ENCODE peak calls at places on chromosomes 2 and 18, in ten cellular contexts. P, H, Q, S, B, M, O, N, U and C are unnamed samples. For H3K27me3, the result is how much of the 10 kb centered on the place peaks cover.

GRCh38 chr2:46861916-46862315 is 53.7 kb downstream of the MCFD2 start:
- DNase-seq in P (no peak), S (no peak), H (no peak), O (no peak), Q (no peak), M (no peak), N (no peak), B (no peak), U (no peak), C (no peak)

GRCh38 chr2:196372276-196372809 is 201.0 kb upstream of the STK17B start:
- DNase-seq in N (no peak), B (no peak), H (no peak), M (no peak), U (no peak), O (no peak), P (peak), S (no peak), Q (no peak), C (no peak)

GRCh38 chr2:127084611-127085031 is 22.3 kb downstream of the BIN1 start:
- DNase-seq in B (no peak), O (peak), Q (no peak), H (no peak), U (no peak), N (no peak), M (no peak), P (peak), S (peak), C (no peak)

GRCh38 chr2:231190531-231191197 is 7.8 kb upstream of the ARMC9 start:
- DNase-seq in N (peak), Q (peak), U (peak), B (peak), S (no peak), O (no peak), P (peak), H (peak), M (peak), C (no peak)

GRCh38 chr2:234291765-234292204 is 205.1 kb downstream of the ARL4C start:
- DNase-seq in Q (no peak), B (no peak), N (no peak), P (peak), S (peak), O (no peak), U (peak), M (no peak), H (peak), C (peak)

GRCh38 chr2:157174321-157174720 is 83.2 kb upstream of the GALNT5 start:
- DNase-seq in U (no peak), Q (no peak), H (no peak), M (no peak), S (no peak), N (no peak), O (no peak), P (no peak), B (no peak), C (no peak)

GRCh38 chr18:3451989-3452749 is 2.2 kb downstream of the TGIF1 start:
- DNase-seq in B (peak), M (peak), O (peak), P (peak), U (peak), Q (peak), N (peak), S (peak), H (no peak), C (no peak)

GRCh38 chr2:141513853-141514252 is 617.0 kb downstream of the LRP1B start:
- DNase-seq in S (no peak), H (no peak), B (no peak), N (no peak), P (no peak), U (no peak), M (no peak), Q (no peak), O (no peak), C (no peak)

GRCh38 chr2:150001788-150002187 is 414.2 kb upstream of the MMADHC start:
- DNase-seq in N (no peak), O (no peak), S (no peak), U (no peak), H (no peak), P (no peak), Q (no peak), B (no peak), M (no peak), C (no peak)

GRCh38 chr2:187890690-187891089 is 336.5 kb upstream of the TFPI start:
- DNase-seq in B (no peak), N (no peak), O (no peak), P (no peak), Q (no peak), H (no peak), S (no peak), U (no peak), M (no peak), C (peak)

GRCh38 chr2:18422416-18423165 is 137.9 kb downstream of the RDH14 start:
- DNase-seq in U (no peak), O (no peak), S (no peak), M (no peak), H (no peak), B (no peak), Q (no peak), N (no peak), P (no peak), C (no peak)

GRCh38 chr2:58027029-58027428 is 19.6 kb upstream of the VRK2 start:
- DNase-seq in P (no peak), U (no peak), M (no peak), Q (no peak), S (no peak), O (no peak), H (no peak), N (no peak), B (no peak), C (no peak)

GRCh38 chr2:30136729-30137444 is 9.9 kb upstream of the YPEL5 start:
- DNase-seq in U (no peak), P (no peak), S (no peak), O (no peak), M (no peak), Q (no peak), B (no peak), N (no peak), H (no peak), C (no peak)

GRCh38 chr2:128505150-128505490 is 186.5 kb upstream of the HS6ST1 start:
- DNase-seq in H (no peak), P (no peak), Q (no peak), S (no peak), N (no peak), O (no peak), B (no peak), M (peak), U (no peak), C (no peak)

GRCh38 chr2:186429095-186429494 is 57.0 kb upstream of the ZC3H15 start:
- DNase-seq in Q (no peak), B (no peak), U (no peak), N (no peak), O (no peak), P (peak), S (no peak), M (no peak), H (no peak), C (no peak)

GRCh38 chr2:128551435-128551834 is 232.8 kb upstream of the HS6ST1 start:
- DNase-seq in N (no peak), Q (peak), M (no peak), O (no peak), P (no peak), U (no peak), H (no peak), S (no peak), B (no peak), C (no peak)

GRCh38 chr18:21505231-21505630 is 95.3 kb downstream of the ESCO1 start:
- DNase-seq in N (no peak), M (no peak), B (no peak), U (no peak), Q (no peak), H (no peak), O (no peak), S (no peak), P (no peak), C (no peak)

GRCh38 chr2:240689975-240690374 is 1.7 kb upstream of the AQP12A start:
- DNase-seq in B (no peak), U (no peak), S (no peak), Q (no peak), P (no peak), O (no peak), H (no peak), M (peak), N (no peak), C (no peak)

GRCh38 chr2:191150451-191151314 is at the start of gene STAT4:
- DNase-seq in H (peak), P (peak), M (peak), U (peak), N (peak), B (peak), Q (peak), O (peak), S (peak), C (no peak)

GRCh38 chr2:151902829-151903228 is 74.6 kb upstream of the ARL5A start:
- DNase-seq in H (no peak), Q (no peak), O (no peak), U (no peak), B (no peak), M (no peak), N (no peak), S (no peak), P (no peak), C (no peak)

GRCh38 chr2:127043367-127044164 is 63.4 kb downstream of the BIN1 start:
- DNase-seq in N (no peak), H (no peak), M (peak), O (no peak), U (no peak), P (no peak), B (no peak), S (no peak), Q (peak), C (no peak)

GRCh38 chr2:119820275-119820674 is 60.6 kb downstream of the PTPN4 start:
- DNase-seq in O (no peak), H (no peak), S (peak), B (no peak), P (peak), Q (no peak), M (no peak), U (peak), N (no peak), C (peak)

GRCh38 chr18:48100712-48101165 is 170.3 kb upstream of the SMAD2 start:
- DNase-seq in O (no peak), B (no peak), M (peak), N (peak), Q (no peak), S (no peak), P (no peak), H (no peak), U (no peak), C (no peak)

GRCh38 chr2:169073972-169074751 is 4.8 kb downstream of the DHRS9 start:
- DNase-seq in P (peak), N (no peak), H (no peak), Q (no peak), U (peak), B (no peak), M (no peak), O (no peak), S (no peak), C (peak)

GRCh38 chr2:175062787-175063585 is 57.8 kb upstream of the CHN1 start:
- DNase-seq in B (no peak), O (no peak), S (peak), Q (no peak), H (no peak), N (no peak), P (no peak), M (no peak), U (no peak), C (no peak)

GRCh38 chr2:1886405-1886992 is 142.2 kb upstream of the PXDN start:
- DNase-seq in H (peak), O (peak), Q (peak), U (peak), P (peak), M (peak), S (peak), B (peak), N (peak), C (peak)

GRCh38 chr2:19549821-19550220 is 191.4 kb upstream of the OSR1 start:
- DNase-seq in B (no peak), M (no peak), O (no peak), N (no peak), Q (no peak), H (no peak), P (no peak), S (no peak), U (no peak), C (no peak)

GRCh38 chr2:10091182-10091932 is 11.1 kb upstream of the CYS1 start:
- DNase-seq in B (no peak), N (no peak), U (no peak), S (no peak), H (no peak), O (peak), Q (peak), P (no peak), M (no peak), C (no peak)
- H3K4me3 ChIP-seq in B (peak), N (no peak), U (no peak), S (no peak), H (peak), O (peak), Q (peak), P (no peak), M (no peak), C (peak)

DNA sequence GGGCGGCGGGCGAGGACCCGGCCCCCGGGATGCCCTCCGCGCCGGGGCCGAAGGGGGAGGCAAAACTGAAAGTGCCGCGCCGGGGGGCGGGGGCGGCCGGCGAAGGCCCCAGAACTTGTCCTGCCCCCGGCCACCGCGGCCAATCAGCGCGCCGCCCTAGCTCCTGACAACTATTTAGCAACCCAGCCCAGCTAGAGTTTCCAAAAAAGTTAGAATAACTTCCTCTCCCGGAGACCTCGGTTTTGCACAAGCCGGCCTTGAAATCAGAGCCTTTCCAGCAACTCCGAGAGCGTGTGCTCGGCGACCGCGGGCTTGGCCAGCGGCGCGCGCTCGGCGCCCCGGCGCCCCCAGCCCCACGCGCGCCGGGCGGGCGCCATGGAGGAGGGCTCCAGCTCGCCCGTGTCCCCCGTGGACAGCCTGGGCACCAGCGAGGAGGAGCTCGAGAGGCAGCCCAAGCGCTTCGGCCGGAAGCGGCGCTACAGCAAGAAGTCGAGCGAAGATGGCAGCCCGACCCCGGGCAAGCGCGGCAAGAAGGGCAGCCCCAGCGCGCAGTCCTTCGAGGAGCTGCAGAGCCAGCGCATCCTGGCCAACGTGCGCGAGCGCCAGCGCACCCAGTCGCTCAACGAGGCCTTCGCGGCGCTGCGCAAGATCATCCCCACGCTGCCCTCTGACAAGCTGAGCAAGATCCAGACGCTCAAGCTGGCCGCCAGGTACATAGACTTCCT is at the start of gene TWIST2:
- DNase-seq in Q (peak), M (peak), O (no peak), P (peak), B (peak), N (peak), S (peak), U (peak), H (peak), C (peak)
- TF ChIP-seq CTCF in Q (no peak), M (no peak), O (no peak), P (peak), B (peak), N (no peak), S (no peak), U (peak), H (no peak), C (no peak)

GRCh38 chr18:907880-908512 is 3.3 kb downstream of the ADCYAP1 start:
- DNase-seq in Q (no peak), P (no peak), O (no peak), N (peak), H (no peak), B (no peak), U (no peak), S (no peak), M (peak), C (no peak)

GRCh38 chr18:908631-909621 is 4.3 kb downstream of the ADCYAP1 start:
- DNase-seq in P (no peak), Q (no peak), H (no peak), N (peak), B (no peak), U (no peak), O (no peak), S (no peak), M (peak), C (no peak)

GRCh38 chr18:906416-907170 is 1.9 kb downstream of the ADCYAP1 start:
- DNase-seq in O (no peak), U (no peak), P (no peak), N (peak), Q (no peak), B (no peak), H (no peak), M (peak), S (peak), C (no peak)

GRCh38 chr18:905948-906415 is 1.3 kb downstream of the ADCYAP1 start:
- DNase-seq in N (peak), S (no peak), M (peak), B (no peak), H (no peak), U (no peak), P (no peak), O (no peak), Q (no peak), C (no peak)

GRCh38 chr18:907171-907879 is 2.7 kb downstream of the ADCYAP1 start:
- DNase-seq in P (no peak), H (no peak), S (peak), O (no peak), M (peak), U (no peak), B (no peak), Q (no peak), N (peak), C (no peak)
- H3K27me3 ChIP-seq in P (half or more), H (under half), S (half or more), O (under half), M (half or more), U (half or more), B (half or more), Q (half or more), N (half or more), C (half or more)

DNA sequence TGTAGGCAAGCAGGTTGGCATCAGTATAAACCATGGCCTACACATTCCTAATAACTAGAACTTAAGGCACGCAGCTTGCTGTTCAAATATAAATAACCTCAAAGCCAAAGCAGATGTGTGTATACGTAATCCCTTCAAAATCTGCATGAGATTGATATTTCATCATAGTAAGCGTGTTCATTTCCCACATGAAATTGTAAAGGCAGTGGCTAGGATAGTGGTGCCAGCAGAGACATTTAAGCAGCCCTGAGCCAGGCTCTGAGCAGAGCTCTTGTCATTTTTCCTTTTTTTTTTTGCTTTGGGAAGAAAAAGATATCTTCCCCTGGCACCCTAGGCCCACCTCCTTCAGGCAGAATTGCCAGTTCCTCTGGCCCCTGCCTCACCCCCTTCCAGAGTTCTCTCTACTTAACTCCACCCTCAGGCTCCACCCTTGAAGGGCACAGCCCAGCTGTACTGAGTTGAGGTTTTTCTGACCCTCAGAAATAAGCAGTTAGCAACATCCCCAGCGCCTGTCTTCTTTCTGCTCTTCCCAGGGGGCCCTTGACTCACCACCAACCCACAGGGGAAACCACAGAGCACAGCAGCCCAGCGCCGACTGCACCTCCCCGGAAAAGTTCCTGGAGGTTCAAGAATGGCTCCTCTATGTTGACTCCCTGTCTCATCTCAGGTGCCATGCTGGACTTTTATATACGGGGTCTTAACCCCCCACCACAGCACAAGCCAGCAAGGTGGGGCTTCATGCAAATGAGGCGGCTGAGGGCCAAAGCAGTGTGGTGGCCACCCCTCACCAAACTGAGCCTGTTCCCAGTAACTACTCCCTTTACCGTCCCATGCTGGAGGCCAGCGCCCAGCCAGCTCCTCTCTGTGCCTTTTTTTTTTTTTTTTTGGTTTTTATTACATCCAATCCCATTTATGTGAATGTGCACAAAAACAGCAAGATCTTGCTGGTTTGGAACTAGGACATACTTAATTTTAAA is 84.7 kb downstream of the EHD3 start:
- DNase-seq in P (peak), H (peak), M (no peak), Q (no peak), O (peak), N (no peak), U (peak), B (no peak), S (no peak), C (no peak)
- H3K4me3 ChIP-seq in P (no peak), H (no peak), M (no peak), Q (no peak), O (no peak), N (no peak), U (no peak), B (no peak), S (no peak), C (no peak)

DNA sequence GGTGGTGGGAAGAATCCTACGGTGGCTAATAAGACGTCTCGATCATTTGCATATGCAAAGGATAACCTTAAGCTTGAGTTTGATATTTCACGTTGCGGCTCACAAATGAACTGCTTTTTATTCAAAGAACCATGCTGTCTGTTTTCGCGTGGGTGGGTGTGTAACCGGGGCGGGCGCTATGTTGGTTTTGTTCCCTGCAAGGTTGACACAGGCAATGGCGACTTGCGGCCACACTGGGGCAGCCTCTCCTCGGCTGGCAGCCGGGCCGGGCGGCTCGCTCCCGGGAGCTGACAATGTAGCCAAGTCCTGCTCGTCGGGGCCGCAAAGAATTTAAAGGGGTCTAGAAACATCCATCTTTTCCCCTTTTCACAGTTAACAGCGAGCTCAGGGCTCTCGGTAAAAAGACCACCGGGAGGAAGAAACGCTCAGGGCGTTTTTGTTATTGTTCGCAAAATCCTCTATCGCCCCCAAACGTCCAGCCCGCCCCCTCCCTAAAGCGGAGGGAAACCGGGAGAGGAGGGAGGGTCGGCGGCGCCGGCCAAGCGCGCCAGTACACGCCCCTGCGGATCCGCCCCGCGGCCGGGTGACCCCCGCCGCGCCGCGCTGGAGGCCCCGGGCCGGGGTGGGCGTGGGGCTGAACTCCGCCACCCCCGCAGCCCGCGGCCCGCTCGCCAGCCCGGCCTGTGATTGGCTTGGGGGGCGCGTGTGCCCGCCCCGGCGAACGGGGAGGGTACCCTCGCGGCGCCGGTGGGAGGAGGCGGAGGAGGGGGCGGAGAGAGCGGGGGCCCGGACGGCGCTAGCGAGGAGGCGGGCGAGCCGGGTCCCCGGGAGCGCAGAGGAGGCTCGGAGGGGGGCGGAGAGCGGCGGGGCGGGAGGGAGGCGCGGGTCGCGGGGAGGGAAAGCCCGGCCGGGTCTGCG is at the start of gene NEDD4L:
- DNase-seq in M (peak), S (peak), H (peak), N (peak), Q (peak), U (peak), B (peak), O (peak), P (peak), C (no peak)
- TF ChIP-seq CTCF in M (peak), S (peak), H (peak), N (peak), Q (peak), U (peak), B (peak), O (peak), P (peak), C (peak)